ENCODE peak calls at places on chromosome 1, in four cellular contexts. S is A549, K is heart left ventricle, C is body of pancreas. P is an unnamed sample. For H3K4me1, the result is how much of the 10 kb centered on the place peaks cover.

GRCh38 chr1:6688001-6688400 is 13.6 kb downstream of the DNAJC11 start:
- DNase-seq in S (no peak), K (no peak), C (no peak), P (no peak)

GRCh38 chr1:69400128-69400527 is 167.6 kb upstream of the LRRC7 start:
- DNase-seq in S (no peak), K (no peak), C (no peak), P (no peak)

GRCh38 chr1:30515746-30516504 is 207.5 kb downstream of the MATN1 start:
- DNase-seq in S (no peak), K (no peak), C (no peak), P (no peak)

GRCh38 chr1:93753766-93754763 is 72.4 kb upstream of the BCAR3 start:
- DNase-seq in S (peak), K (no peak), C (peak), P (no peak)

GRCh38 chr1:39779821-39780220 is 8.7 kb upstream of the OXCT2 start:
- DNase-seq in S (no peak), K (no peak), C (no peak), P (no peak)

GRCh38 chr1:183361081-183361480 is 57.1 kb downstream of the NMNAT2 start:
- DNase-seq in S (no peak), K (no peak), C (no peak), P (no peak)

GRCh38 chr1:235442788-235443429 is 61.3 kb downstream of the B3GALNT2 start:
- DNase-seq in S (peak), K (no peak), C (no peak), P (no peak)

GRCh38 chr1:1938613-1939295 is 19.7 kb upstream of the TMEM52 start:
- DNase-seq in S (no peak), K (peak), C (no peak), P (no peak)

GRCh38 chr1:106746448-106747085 is 309.9 kb upstream of the PRMT6 start:
- DNase-seq in S (no peak), K (no peak), C (no peak), P (no peak)

GRCh38 chr1:42734201-42735035 is 5.6 kb downstream of the CLDN19 start:
- DNase-seq in S (no peak), K (no peak), C (no peak), P (no peak)

GRCh38 chr1:235277709-235278108 is 50.3 kb downstream of the ARID4B start:
- DNase-seq in S (no peak), K (no peak), C (no peak), P (no peak)

GRCh38 chr1:192201303-192201702 is 43.0 kb downstream of the RGS18 start:
- DNase-seq in S (no peak), K (no peak), C (no peak), P (no peak)

GRCh38 chr1:85581802-85582686 is 1.5 kb downstream of the CCN1 start:
- DNase-seq in S (no peak), K (no peak), C (peak), P (no peak)

GRCh38 chr1:113783254-113784103 is 24.2 kb upstream of the PHTF1 start:
- DNase-seq in S (no peak), K (no peak), C (peak), P (peak)

GRCh38 chr1:1144843-1145546 is 28.7 kb upstream of the TTLL10 start:
- DNase-seq in S (no peak), K (no peak), C (no peak), P (no peak)

GRCh38 chr1:201489656-201490261 is 17.2 kb downstream of the CSRP1 start:
- DNase-seq in S (no peak), K (no peak), C (no peak), P (no peak)

GRCh38 chr1:31548518-31548898 is 27.8 kb upstream of the TINAGL1 start:
- DNase-seq in S (no peak), K (no peak), C (no peak), P (peak)

GRCh38 chr1:79388694-79389361 is 382.3 kb upstream of the ADGRL4 start:
- DNase-seq in S (no peak), K (no peak), C (no peak), P (no peak)

GRCh38 chr1:232952514-232953175 is 2.2 kb downstream of the NTPCR start:
- DNase-seq in S (peak), K (no peak), C (peak), P (peak)

GRCh38 chr1:91537281-91538069 is 36.8 kb downstream of the CDC7 start:
- DNase-seq in S (no peak), K (no peak), C (no peak), P (peak)

GRCh38 chr1:30706528-30706927 is 16.9 kb downstream of the MATN1 start:
- DNase-seq in S (no peak), K (peak), C (peak), P (peak)

GRCh38 chr1:66920543-66920942 is 4.1 kb downstream of the DNAI4 start:
- DNase-seq in S (no peak), K (no peak), C (no peak), P (no peak)

GRCh38 chr1:84587099-84587498 is 12.9 kb upstream of the CTBS start:
- DNase-seq in S (no peak), K (no peak), C (no peak), P (no peak)

GRCh38 chr1:246221390-246222240 is 285.5 kb downstream of the SMYD3 start:
- DNase-seq in S (no peak), K (no peak), C (no peak), P (no peak)

GRCh38 chr1:161085165-161085564 is 4.2 kb downstream of the NECTIN4 start:
- DNase-seq in S (no peak), K (no peak), C (no peak), P (no peak)

GRCh38 chr1:1080122-1080753 is 6.1 kb upstream of the RNF223 start:
- DNase-seq in S (peak), K (peak), C (peak), P (peak)

GRCh38 chr1:21251773-21252471 is 38.3 kb downstream of the ECE1 start:
- DNase-seq in S (peak), K (no peak), C (peak), P (no peak)

GRCh38 chr1:8002329-8003320 is 23.5 kb downstream of the ERRFI1 start:
- DNase-seq in S (no peak), K (no peak), C (no peak), P (no peak)

GRCh38 chr1:228009116-228009827 is 2.5 kb downstream of the WNT3A start:
- DNase-seq in S (no peak), K (no peak), C (no peak), P (no peak)

GRCh38 chr1:180428782-180429695 is 73.3 kb downstream of the ACBD6 start:
- DNase-seq in S (no peak), K (no peak), C (no peak), P (no peak)

GRCh38 chr1:45018599-45019230 is 6.7 kb downstream of the UROD start:
- DNase-seq in S (peak), K (no peak), C (peak), P (no peak)

GRCh38 chr1:76949503-76949902 is 82.2 kb downstream of the ST6GALNAC5 start:
- DNase-seq in S (no peak), K (no peak), C (no peak), P (no peak)

GRCh38 chr1:39866767-39867166 is 16.5 kb downstream of the TRIT1 start:
- DNase-seq in S (no peak), K (no peak), C (no peak), P (no peak)

GRCh38 chr1:209755926-209756607 is at the start of gene TRAF3IP3:
- DNase-seq in S (no peak), K (no peak), C (peak), P (peak)

GRCh38 chr1:109269981-109270622 is 12.8 kb downstream of the PSRC1 start:
- DNase-seq in S (no peak), K (no peak), C (no peak), P (no peak)

GRCh38 chr1:153429266-153430165 is 13.2 kb downstream of the S100A7A start:
- DNase-seq in S (no peak), K (no peak), C (no peak), P (no peak)

GRCh38 chr1:15667362-15667761 is 16.8 kb upstream of the PLEKHM2 start:
- DNase-seq in S (no peak), K (no peak), C (no peak), P (no peak)

GRCh38 chr1:15669074-15669473 is 15.0 kb upstream of the PLEKHM2 start:
- DNase-seq in S (no peak), K (no peak), C (no peak), P (no peak)

GRCh38 chr1:15671430-15671829 is 12.7 kb upstream of the PLEKHM2 start:
- DNase-seq in S (no peak), K (no peak), C (no peak), P (no peak)

GRCh38 chr1:15669864-15670263 is 14.3 kb upstream of the PLEKHM2 start:
- DNase-seq in S (no peak), K (no peak), C (no peak), P (no peak)

GRCh38 chr1:15668089-15668754 is 15.9 kb upstream of the PLEKHM2 start:
- DNase-seq in S (no peak), K (no peak), C (peak), P (no peak)
- TF ChIP-seq POLR2A in S (no peak), K (no peak), C (no peak), P (no peak)

DNA sequence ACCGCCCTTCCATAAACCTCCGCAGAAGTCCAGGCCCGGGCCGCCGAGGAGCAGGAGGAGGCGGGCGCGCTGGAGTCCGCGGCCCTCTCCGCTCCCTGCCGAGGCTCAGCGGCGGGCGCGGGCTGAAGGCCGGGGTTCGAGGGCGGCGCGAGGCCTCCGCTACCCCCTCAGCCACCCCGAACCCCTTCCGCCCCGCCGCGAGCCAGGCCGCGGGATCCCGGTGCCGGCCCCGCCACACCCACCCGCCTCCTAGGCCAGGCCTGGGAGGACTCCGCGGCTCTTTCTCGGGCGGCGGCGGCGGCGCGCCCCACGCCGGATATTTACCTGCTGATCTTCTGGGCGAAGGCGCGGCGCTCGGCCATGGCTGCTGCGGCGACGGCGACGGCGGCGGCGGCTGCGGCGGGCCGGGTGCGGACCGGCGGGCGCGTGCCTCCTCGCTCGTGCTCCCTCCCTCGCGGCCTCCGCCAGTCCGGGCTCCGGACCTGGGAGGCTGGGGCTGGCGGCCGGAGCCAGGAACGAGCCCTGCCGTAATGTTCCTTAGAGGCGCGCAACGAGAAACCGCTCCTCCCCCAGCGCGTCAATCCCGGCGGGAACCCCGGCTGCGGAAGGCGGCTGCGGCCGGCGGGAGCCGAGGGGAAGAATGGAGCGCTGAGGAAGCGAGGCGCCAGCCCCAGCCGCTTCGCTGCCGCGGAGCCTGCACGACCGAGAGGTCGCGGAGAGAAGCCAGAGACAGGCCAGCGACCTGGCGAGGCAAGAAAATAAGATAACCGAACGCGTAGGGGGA is at the start of gene DOCK7:
- DNase-seq in S (peak), K (peak), C (peak), P (peak)
- H3K4me1 ChIP-seq in S (under half), K (under half), C (under half), P (under half)

GRCh38 chr1:190323530-190323929 is 154.1 kb downstream of the BRINP3 start:
- DNase-seq in S (no peak), K (no peak), C (no peak), P (no peak)
- H3K4me3 ChIP-seq in S (no peak), K (no peak), C (no peak), P (no peak)

DNA sequence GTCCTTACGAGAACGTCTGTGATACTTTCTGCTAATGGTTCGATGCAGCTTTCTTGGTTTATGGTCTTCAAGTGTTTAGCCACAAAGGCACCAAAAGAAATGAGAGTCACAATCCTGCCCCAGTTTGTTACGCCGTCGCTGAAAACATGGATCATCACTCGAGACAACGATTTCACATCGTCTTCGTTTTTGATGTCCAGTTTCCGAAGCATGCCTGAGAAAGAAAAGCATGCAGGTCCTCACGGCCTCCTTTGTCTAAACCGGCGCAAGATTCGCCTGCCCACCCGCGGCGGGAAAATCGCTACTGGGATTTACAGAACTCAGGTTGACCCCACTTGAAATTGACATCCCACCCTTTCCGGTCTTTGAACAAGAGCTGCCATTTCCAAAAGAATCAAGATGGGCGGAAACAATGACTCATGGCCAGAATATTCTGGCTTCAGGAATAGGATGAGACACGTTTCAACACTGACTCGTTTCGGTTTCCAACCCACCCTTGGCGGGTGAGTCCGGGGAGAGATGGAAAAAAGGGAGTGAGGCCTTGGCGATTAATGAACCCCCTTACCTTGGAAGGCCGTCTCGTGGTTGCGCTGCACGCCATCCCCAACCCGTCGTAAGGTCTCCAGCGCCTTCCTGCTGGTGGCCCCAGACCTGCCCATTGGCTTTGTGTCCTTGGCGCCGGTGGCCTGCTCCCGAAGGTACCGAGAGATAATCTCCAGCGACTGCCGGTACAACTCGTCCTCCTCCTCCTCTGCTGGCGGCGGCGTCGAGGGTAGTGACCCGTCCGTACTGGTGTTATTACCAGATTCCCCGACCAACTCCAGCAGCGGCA is 916 bp downstream of the MCL1 start:
- DNase-seq in S (no peak), K (no peak), C (peak), P (peak)
- TF ChIP-seq POLR2A in S (no peak), K (peak), C (no peak), P (peak)

GRCh38 chr1:10217748-10218441 is 7.5 kb downstream of the KIF1B start:
- DNase-seq in S (no peak), K (no peak), C (no peak), P (peak)
- H3K4me1 ChIP-seq in S (under half), K (under half), C (under half), P (half or more)

GRCh38 chr1:9179450-9179849 is 50.5 kb upstream of the GPR157 start:
- DNase-seq in S (no peak), K (no peak), C (no peak), P (no peak)
- H3K4me3 ChIP-seq in S (peak), K (no peak), C (no peak), P (no peak)

GRCh38 chr1:89876463-89876862 is 55.6 kb downstream of the LRRC8D start:
- DNase-seq in S (no peak), K (no peak), C (no peak), P (no peak)
- TF ChIP-seq POLR2A in S (no peak), K (no peak), C (no peak), P (no peak)

P was measured in gastrocnemius medialis.